ENCODE peak calls at places on chromosomes 5 and 9, in ten cellular contexts. One of them, this sample, is unnamed.

GRCh38 chr5:114665551-114665950 is 303.7 kb downstream of the KCNN2 start:
- DNase-seq in heart right ventricle: no peak
- DNase-seq in stomach: no peak
- DNase-seq in endodermal cell: peak; percentile 49
- DNase-seq in ovary: no peak
- DNase-seq in hepatocyte: no peak
- DNase-seq in fibroblast of lung: no peak
- DNase-seq in esophagus squamous epithelium: no peak
- DNase-seq in mucosa of descending colon: no peak
- DNase-seq in vagina: no peak
- DNase-seq in this sample: no peak

GRCh38 chr5:6146264-6146663 is 232.1 kb downstream of the MED10 start:
- DNase-seq in heart right ventricle: no peak
- DNase-seq in hepatocyte: no peak
- DNase-seq in fibroblast of lung: no peak
- DNase-seq in esophagus squamous epithelium: no peak
- DNase-seq in ovary: no peak
- DNase-seq in vagina: no peak
- DNase-seq in mucosa of descending colon: no peak
- DNase-seq in stomach: no peak
- DNase-seq in endodermal cell: no peak
- DNase-seq in this sample: no peak

GRCh38 chr5:94849821-94850736 is 231.6 kb downstream of the SLF1 start:
- DNase-seq in vagina: no peak
- DNase-seq in mucosa of descending colon: no peak
- DNase-seq in hepatocyte: peak; percentile 61
- DNase-seq in endodermal cell: peak; percentile 65
- DNase-seq in stomach: no peak
- DNase-seq in esophagus squamous epithelium: no peak
- DNase-seq in ovary: no peak
- DNase-seq in heart right ventricle: no peak
- DNase-seq in fibroblast of lung: peak; percentile 78
- DNase-seq in this sample: peak; percentile 4

GRCh38 chr9:79574166-79574565 is 2.4 kb downstream of the TLE4 start:
- DNase-seq in heart right ventricle: no peak
- DNase-seq in mucosa of descending colon: no peak
- DNase-seq in ovary: no peak
- DNase-seq in hepatocyte: no peak
- DNase-seq in stomach: no peak
- DNase-seq in esophagus squamous epithelium: no peak
- DNase-seq in fibroblast of lung: no peak
- DNase-seq in vagina: no peak
- DNase-seq in endodermal cell: no peak
- DNase-seq in this sample: no peak

GRCh38 chr5:85576666-85577065 is 1041.1 kb upstream of the COX7C start:
- DNase-seq in heart right ventricle: no peak
- DNase-seq in endodermal cell: no peak
- DNase-seq in stomach: no peak
- DNase-seq in hepatocyte: no peak
- DNase-seq in ovary: no peak
- DNase-seq in fibroblast of lung: no peak
- DNase-seq in vagina: no peak
- DNase-seq in esophagus squamous epithelium: no peak
- DNase-seq in mucosa of descending colon: no peak
- DNase-seq in this sample: no peak

GRCh38 chr5:74201334-74202081 is 439.0 kb downstream of the ENC1 start:
- DNase-seq in heart right ventricle: peak; percentile 38
- DNase-seq in ovary: no peak
- DNase-seq in vagina: no peak
- DNase-seq in mucosa of descending colon: no peak
- DNase-seq in endodermal cell: no peak
- DNase-seq in esophagus squamous epithelium: no peak
- DNase-seq in hepatocyte: peak; percentile 24
- DNase-seq in stomach: peak; percentile 71
- DNase-seq in fibroblast of lung: no peak
- DNase-seq in this sample: no peak

GRCh38 chr9:27278374-27278773 is 18.6 kb downstream of the EQTN start:
- DNase-seq in esophagus squamous epithelium: no peak
- DNase-seq in vagina: no peak
- DNase-seq in heart right ventricle: no peak
- DNase-seq in hepatocyte: no peak
- DNase-seq in fibroblast of lung: peak; percentile 8
- DNase-seq in mucosa of descending colon: no peak
- DNase-seq in endodermal cell: no peak
- DNase-seq in stomach: no peak
- DNase-seq in ovary: no peak
- DNase-seq in this sample: no peak

GRCh38 chr5:2748841-2749513 is 2.5 kb downstream of the IRX2 start:
- DNase-seq in mucosa of descending colon: no peak
- DNase-seq in fibroblast of lung: no peak
- DNase-seq in esophagus squamous epithelium: no peak
- DNase-seq in hepatocyte: no peak
- DNase-seq in heart right ventricle: no peak
- DNase-seq in endodermal cell: peak; percentile 52
- DNase-seq in ovary: no peak
- DNase-seq in vagina: peak; percentile 46
- DNase-seq in stomach: no peak
- DNase-seq in this sample: no peak

DNA sequence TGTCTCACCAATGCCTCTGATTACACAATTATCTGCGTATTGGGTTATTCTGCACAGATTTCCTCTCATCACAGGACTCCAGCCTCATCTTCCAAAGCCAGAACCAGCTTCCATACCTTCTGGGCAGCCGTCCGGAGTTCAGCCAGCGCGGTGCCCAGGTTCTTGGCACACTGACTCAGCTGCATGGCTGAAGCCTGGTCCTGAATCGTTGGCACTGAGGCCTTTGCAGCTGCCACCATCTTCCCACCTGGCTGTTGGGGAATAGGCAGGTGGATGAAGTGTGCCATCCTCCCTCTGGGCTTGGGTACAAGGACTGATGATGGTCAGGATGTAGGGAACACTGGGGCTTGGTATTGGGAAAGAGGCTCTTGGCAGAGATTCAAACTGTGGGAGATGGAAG is 17.9 kb downstream of the TLN1 start:
- DNase-seq in fibroblast of lung: no peak
- DNase-seq in stomach: no peak
- DNase-seq in esophagus squamous epithelium: no peak
- DNase-seq in endodermal cell: no peak
- DNase-seq in mucosa of descending colon: no peak
- DNase-seq in hepatocyte: no peak
- DNase-seq in heart right ventricle: no peak
- DNase-seq in ovary: no peak
- DNase-seq in vagina: no peak
- DNase-seq in this sample: no peak
- TF ChIP-seq CTCF in fibroblast of lung: no peak
- TF ChIP-seq CTCF in stomach: no peak
- TF ChIP-seq CTCF in esophagus squamous epithelium: no peak
- TF ChIP-seq CTCF in endodermal cell: no peak
- TF ChIP-seq CTCF in mucosa of descending colon: no peak
- TF ChIP-seq CTCF in hepatocyte: no peak
- TF ChIP-seq CTCF in heart right ventricle: no peak
- TF ChIP-seq CTCF in ovary: no peak
- TF ChIP-seq CTCF in vagina: no peak
- TF ChIP-seq CTCF in this sample: no peak

GRCh38 chr9:120710110-120710981 is 3.9 kb downstream of the MEGF9 start:
- DNase-seq in fibroblast of lung: peak; percentile 76
- DNase-seq in vagina: no peak
- DNase-seq in ovary: no peak
- DNase-seq in hepatocyte: no peak
- DNase-seq in stomach: no peak
- DNase-seq in esophagus squamous epithelium: no peak
- DNase-seq in endodermal cell: no peak
- DNase-seq in heart right ventricle: no peak
- DNase-seq in mucosa of descending colon: no peak
- DNase-seq in this sample: no peak

GRCh38 chr9:120712539-120713031 is 1.7 kb downstream of the MEGF9 start:
- DNase-seq in endodermal cell: no peak
- DNase-seq in vagina: no peak
- DNase-seq in esophagus squamous epithelium: no peak
- DNase-seq in fibroblast of lung: no peak
- DNase-seq in mucosa of descending colon: no peak
- DNase-seq in hepatocyte: no peak
- DNase-seq in heart right ventricle: no peak
- DNase-seq in stomach: no peak
- DNase-seq in ovary: no peak
- DNase-seq in this sample: no peak

GRCh38 chr9:120711354-120711753 is 2.9 kb downstream of the MEGF9 start:
- DNase-seq in fibroblast of lung: peak; percentile 6
- DNase-seq in ovary: no peak
- DNase-seq in hepatocyte: no peak
- DNase-seq in vagina: no peak
- DNase-seq in heart right ventricle: no peak
- DNase-seq in stomach: no peak
- DNase-seq in endodermal cell: no peak
- DNase-seq in esophagus squamous epithelium: no peak
- DNase-seq in mucosa of descending colon: no peak
- DNase-seq in this sample: no peak

GRCh38 chr9:120713257-120714087 is 798 bp downstream of the MEGF9 start:
- DNase-seq in esophagus squamous epithelium: no peak
- DNase-seq in endodermal cell: peak; percentile 71
- DNase-seq in ovary: peak; percentile 36
- DNase-seq in vagina: no peak
- DNase-seq in mucosa of descending colon: peak; percentile 69
- DNase-seq in hepatocyte: no peak
- DNase-seq in fibroblast of lung: peak; percentile 13
- DNase-seq in heart right ventricle: peak; percentile 38
- DNase-seq in stomach: no peak
- DNase-seq in this sample: no peak

DNA sequence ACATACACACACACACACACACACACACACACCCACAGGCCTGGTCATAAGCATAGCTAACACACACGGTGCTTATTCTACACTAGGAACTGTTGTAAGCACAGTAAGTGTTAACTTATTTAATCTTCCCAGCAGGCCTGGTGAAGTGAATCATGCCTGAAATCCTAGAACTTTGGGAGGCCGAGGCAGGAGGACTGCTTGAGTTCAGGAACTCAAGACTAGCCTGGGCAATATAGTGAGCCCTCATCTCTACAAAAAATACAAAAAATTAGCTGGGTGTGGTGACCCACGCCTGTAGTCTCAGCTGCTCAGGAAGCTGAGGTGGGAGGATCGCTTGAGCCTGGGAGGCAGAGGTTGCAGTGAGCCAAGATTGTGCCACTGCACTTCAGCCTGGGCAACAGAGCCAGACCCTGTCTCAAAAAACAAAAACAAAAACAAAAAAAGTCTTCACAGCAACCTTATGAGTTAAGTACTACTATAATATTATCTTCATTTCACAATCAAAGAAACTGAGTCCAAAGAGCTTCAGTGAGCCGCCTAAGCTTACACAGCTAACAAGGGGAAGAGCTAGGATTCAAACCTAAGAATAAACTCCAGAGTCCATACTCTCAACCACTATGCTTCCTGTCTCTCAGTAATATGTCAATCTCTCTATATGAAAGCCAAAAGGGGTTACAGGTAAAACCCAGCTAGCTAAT is 2.3 kb downstream of the MEGF9 start:
- DNase-seq in heart right ventricle: no peak
- DNase-seq in endodermal cell: no peak
- DNase-seq in ovary: no peak
- DNase-seq in stomach: no peak
- DNase-seq in hepatocyte: no peak
- DNase-seq in mucosa of descending colon: no peak
- DNase-seq in fibroblast of lung: peak; percentile 13
- DNase-seq in esophagus squamous epithelium: no peak
- DNase-seq in vagina: no peak
- DNase-seq in this sample: no peak
- H3K4me3 ChIP-seq in heart right ventricle: peak overlapping the region; percentile 83
- H3K4me3 ChIP-seq in endodermal cell: peak overlapping the region; percentile 89
- H3K4me3 ChIP-seq in ovary: peak overlapping the region; percentile 4
- H3K4me3 ChIP-seq in stomach: peak overlapping the region; percentile 87
- H3K4me3 ChIP-seq in hepatocyte: peak overlapping the region; percentile 77
- H3K4me3 ChIP-seq in mucosa of descending colon: no peak overlapping the region
- H3K4me3 ChIP-seq in fibroblast of lung: peak overlapping the region; percentile 84
- H3K4me3 ChIP-seq in esophagus squamous epithelium: peak overlapping the region; percentile 95
- H3K4me3 ChIP-seq in vagina: peak overlapping the region; percentile 70
- H3K4me3 ChIP-seq in this sample: no peak overlapping the region

GRCh38 chr9:13576101-13576500 is 296.6 kb upstream of the MPDZ start:
- DNase-seq in hepatocyte: no peak
- DNase-seq in vagina: no peak
- DNase-seq in stomach: no peak
- DNase-seq in esophagus squamous epithelium: no peak
- DNase-seq in heart right ventricle: no peak
- DNase-seq in mucosa of descending colon: no peak
- DNase-seq in ovary: no peak
- DNase-seq in fibroblast of lung: no peak
- DNase-seq in endodermal cell: no peak
- DNase-seq in this sample: no peak
- H3K36me3 ChIP-seq in hepatocyte: no peaks in the 10 kb centered on the region
- H3K36me3 ChIP-seq in vagina: no peaks in the 10 kb centered on the region
- H3K36me3 ChIP-seq in stomach: no peaks in the 10 kb centered on the region
- H3K36me3 ChIP-seq in esophagus squamous epithelium: no peaks in the 10 kb centered on the region
- H3K36me3 ChIP-seq in heart right ventricle: no peaks in the 10 kb centered on the region
- H3K36me3 ChIP-seq in mucosa of descending colon: no peaks in the 10 kb centered on the region
- H3K36me3 ChIP-seq in ovary: no peaks in the 10 kb centered on the region
- H3K36me3 ChIP-seq in fibroblast of lung: no peaks in the 10 kb centered on the region
- H3K36me3 ChIP-seq in endodermal cell: no peaks in the 10 kb centered on the region
- H3K36me3 ChIP-seq in this sample: no peaks in the 10 kb centered on the region

GRCh38 chr5:159971931-159972461 is 36.9 kb upstream of the TTC1 start:
- DNase-seq in esophagus squamous epithelium: no peak
- DNase-seq in hepatocyte: peak; percentile 73
- DNase-seq in heart right ventricle: peak; percentile 34
- DNase-seq in fibroblast of lung: no peak
- DNase-seq in vagina: no peak
- DNase-seq in endodermal cell: peak; percentile 78
- DNase-seq in mucosa of descending colon: no peak
- DNase-seq in ovary: no peak
- DNase-seq in stomach: no peak
- DNase-seq in this sample: no peak

GRCh38 chr5:159976921-159977320 is 32.0 kb upstream of the TTC1 start:
- DNase-seq in esophagus squamous epithelium: no peak
- DNase-seq in stomach: no peak
- DNase-seq in fibroblast of lung: no peak
- DNase-seq in ovary: no peak
- DNase-seq in heart right ventricle: no peak
- DNase-seq in vagina: no peak
- DNase-seq in mucosa of descending colon: no peak
- DNase-seq in endodermal cell: no peak
- DNase-seq in hepatocyte: no peak
- DNase-seq in this sample: no peak

GRCh38 chr5:159978358-159978757 is 30.6 kb upstream of the TTC1 start:
- DNase-seq in mucosa of descending colon: no peak
- DNase-seq in stomach: no peak
- DNase-seq in endodermal cell: peak; percentile 48
- DNase-seq in hepatocyte: no peak
- DNase-seq in fibroblast of lung: no peak
- DNase-seq in ovary: no peak
- DNase-seq in heart right ventricle: no peak
- DNase-seq in esophagus squamous epithelium: no peak
- DNase-seq in vagina: no peak
- DNase-seq in this sample: no peak

GRCh38 chr5:159972538-159973362 is 36.2 kb upstream of the TTC1 start:
- DNase-seq in ovary: no peak
- DNase-seq in fibroblast of lung: no peak
- DNase-seq in endodermal cell: peak; percentile 63
- DNase-seq in esophagus squamous epithelium: no peak
- DNase-seq in stomach: no peak
- DNase-seq in hepatocyte: no peak
- DNase-seq in heart right ventricle: no peak
- DNase-seq in vagina: peak; percentile 79
- DNase-seq in mucosa of descending colon: no peak
- DNase-seq in this sample: no peak

DNA sequence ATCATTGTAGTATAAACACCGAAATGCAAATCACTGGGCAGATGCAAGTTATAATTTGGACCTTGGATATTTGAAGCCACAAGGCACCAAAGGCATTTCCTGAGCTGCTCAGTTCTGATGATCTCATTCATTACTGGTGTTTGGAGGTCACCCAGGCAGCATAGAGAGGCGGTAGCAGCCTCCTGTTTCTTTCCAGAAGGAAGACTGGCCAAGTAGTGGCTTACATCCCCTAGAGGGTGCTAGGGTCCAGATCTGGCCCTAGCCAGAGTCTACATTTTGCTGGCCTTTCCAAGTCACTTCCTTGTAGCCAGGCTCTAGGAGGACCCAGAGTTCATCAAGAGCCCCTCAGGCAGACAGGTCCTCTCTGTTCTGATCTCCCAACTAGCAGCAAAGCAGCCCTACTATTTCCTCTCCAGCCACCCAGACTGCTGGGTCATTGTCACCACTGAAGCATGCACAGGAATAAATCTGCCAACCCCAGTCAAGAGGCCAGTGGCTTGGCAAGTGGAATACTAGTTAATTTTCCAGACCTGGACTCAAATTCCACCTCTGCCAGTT is 33.4 kb upstream of the TTC1 start:
- DNase-seq in esophagus squamous epithelium: no peak
- DNase-seq in heart right ventricle: no peak
- DNase-seq in stomach: no peak
- DNase-seq in endodermal cell: no peak
- DNase-seq in hepatocyte: peak; percentile 19
- DNase-seq in vagina: no peak
- DNase-seq in mucosa of descending colon: no peak
- DNase-seq in fibroblast of lung: peak; percentile 90
- DNase-seq in ovary: no peak
- DNase-seq in this sample: peak; percentile 89
- TF ChIP-seq CTCF in esophagus squamous epithelium: no peak
- TF ChIP-seq CTCF in heart right ventricle: no peak
- TF ChIP-seq CTCF in stomach: no peak
- TF ChIP-seq CTCF in endodermal cell: peak; percentile 48
- TF ChIP-seq CTCF in hepatocyte: no peak
- TF ChIP-seq CTCF in vagina: no peak
- TF ChIP-seq CTCF in mucosa of descending colon: no peak
- TF ChIP-seq CTCF in fibroblast of lung: peak; percentile 59
- TF ChIP-seq CTCF in ovary: no peak
- TF ChIP-seq CTCF in this sample: peak; percentile 78

This sample was measured in BJ.